ENCODE peak calls at places on chromosomes 6 and 20, in four cellular contexts. One of them, this sample, is unnamed. For H3K4me1, the result is how much of the 10 kb centered on the place peaks cover.

GRCh38 chr20:61205769-61206168 is 46.3 kb upstream of the CDH4 start:
- DNase-seq in DND-41: no peak
- DNase-seq in tibial artery: no peak
- DNase-seq in foreskin keratinocyte: peak
- DNase-seq in this sample: no peak

GRCh38 chr20:50823319-50823718 is 28.5 kb downstream of the BCAS4 start:
- DNase-seq in DND-41: no peak
- DNase-seq in tibial artery: no peak
- DNase-seq in foreskin keratinocyte: no peak
- DNase-seq in this sample: no peak

GRCh38 chr6:157374889-157375443 is 6.0 kb upstream of the ZDHHC14 start:
- DNase-seq in DND-41: no peak
- DNase-seq in tibial artery: no peak
- DNase-seq in foreskin keratinocyte: no peak
- DNase-seq in this sample: no peak

GRCh38 chr6:159979136-159979874 is 10.4 kb downstream of the IGF2R start:
- DNase-seq in DND-41: peak
- DNase-seq in tibial artery: no peak
- DNase-seq in foreskin keratinocyte: peak
- DNase-seq in this sample: no peak

GRCh38 chr20:10217517-10218410 is 866 bp upstream of the SNAP25 start:
- DNase-seq in DND-41: no peak
- DNase-seq in tibial artery: peak
- DNase-seq in foreskin keratinocyte: no peak
- DNase-seq in this sample: peak

GRCh38 chr6:124958759-124959354 is 3.4 kb upstream of the RNF217 start:
- DNase-seq in DND-41: no peak
- DNase-seq in tibial artery: no peak
- DNase-seq in foreskin keratinocyte: no peak
- DNase-seq in this sample: no peak

GRCh38 chr6:110682460-110682853 is 132.8 kb downstream of the CDK19 start:
- DNase-seq in DND-41: peak
- DNase-seq in tibial artery: peak
- DNase-seq in foreskin keratinocyte: peak
- DNase-seq in this sample: no peak

GRCh38 chr6:107114872-107115694 is at the start of gene BEND3:
- DNase-seq in DND-41: peak
- DNase-seq in tibial artery: no peak
- DNase-seq in foreskin keratinocyte: no peak
- DNase-seq in this sample: peak

GRCh38 chr20:10790013-10790412 is 116.2 kb upstream of the JAG1 start:
- DNase-seq in DND-41: no peak
- DNase-seq in tibial artery: no peak
- DNase-seq in foreskin keratinocyte: peak
- DNase-seq in this sample: no peak

GRCh38 chr20:37316775-37317170 is 27.3 kb downstream of the MANBAL start:
- DNase-seq in DND-41: no peak
- DNase-seq in tibial artery: no peak
- DNase-seq in foreskin keratinocyte: no peak
- DNase-seq in this sample: no peak

GRCh38 chr6:106519460-106520394 is 109.6 kb downstream of the RTN4IP1 start:
- DNase-seq in DND-41: peak
- DNase-seq in tibial artery: peak
- DNase-seq in foreskin keratinocyte: peak
- DNase-seq in this sample: peak

GRCh38 chr6:4303638-4304037 is 168.3 kb upstream of the ECI2 start:
- DNase-seq in DND-41: no peak
- DNase-seq in tibial artery: no peak
- DNase-seq in foreskin keratinocyte: no peak
- DNase-seq in this sample: no peak

GRCh38 chr20:19974621-19975435 is 42.3 kb upstream of the NAA20 start:
- DNase-seq in DND-41: no peak
- DNase-seq in tibial artery: peak
- DNase-seq in foreskin keratinocyte: peak
- DNase-seq in this sample: peak

GRCh38 chr6:52523363-52524207 is 53.3 kb downstream of the TRAM2 start:
- DNase-seq in DND-41: no peak
- DNase-seq in tibial artery: no peak
- DNase-seq in foreskin keratinocyte: no peak
- DNase-seq in this sample: no peak

GRCh38 chr6:74137910-74138309 is 441.9 kb downstream of the CD109 start:
- DNase-seq in DND-41: no peak
- DNase-seq in tibial artery: no peak
- DNase-seq in foreskin keratinocyte: peak
- DNase-seq in this sample: no peak

GRCh38 chr20:6029538-6029937 is 24.3 kb downstream of the LRRN4 start:
- DNase-seq in DND-41: no peak
- DNase-seq in tibial artery: no peak
- DNase-seq in foreskin keratinocyte: no peak
- DNase-seq in this sample: no peak

GRCh38 chr6:157230971-157231370 is 92.3 kb downstream of the TMEM242 start:
- DNase-seq in DND-41: no peak
- DNase-seq in tibial artery: no peak
- DNase-seq in foreskin keratinocyte: no peak
- DNase-seq in this sample: no peak

GRCh38 chr6:31794294-31794865 is 1.2 kb downstream of the VARS1 start:
- DNase-seq in DND-41: no peak
- DNase-seq in tibial artery: no peak
- DNase-seq in foreskin keratinocyte: no peak
- DNase-seq in this sample: no peak

GRCh38 chr6:33577106-33577535 is 3.0 kb downstream of the BAK1 start:
- DNase-seq in DND-41: no peak
- DNase-seq in tibial artery: peak
- DNase-seq in foreskin keratinocyte: no peak
- DNase-seq in this sample: no peak

GRCh38 chr6:3232017-3232838 is 4.8 kb upstream of the TUBB2B start:
- DNase-seq in DND-41: no peak
- DNase-seq in tibial artery: no peak
- DNase-seq in foreskin keratinocyte: no peak
- DNase-seq in this sample: no peak

GRCh38 chr6:18161437-18161836 is 6.2 kb downstream of the KDM1B start:
- DNase-seq in DND-41: no peak
- DNase-seq in tibial artery: no peak
- DNase-seq in foreskin keratinocyte: no peak
- DNase-seq in this sample: no peak

GRCh38 chr6:6515691-6516607 is 72.6 kb upstream of the LY86 start:
- DNase-seq in DND-41: peak
- DNase-seq in tibial artery: no peak
- DNase-seq in foreskin keratinocyte: no peak
- DNase-seq in this sample: no peak

GRCh38 chr6:117307655-117308054 is 42.3 kb downstream of the VGLL2 start:
- DNase-seq in DND-41: no peak
- DNase-seq in tibial artery: no peak
- DNase-seq in foreskin keratinocyte: no peak
- DNase-seq in this sample: no peak

GRCh38 chr6:31453259-31453658 is 44.7 kb upstream of the MICB start:
- DNase-seq in DND-41: no peak
- DNase-seq in tibial artery: no peak
- DNase-seq in foreskin keratinocyte: no peak
- DNase-seq in this sample: no peak

GRCh38 chr6:96899019-96899418 is 1.3 kb upstream of the NDUFAF4 start:
- DNase-seq in DND-41: no peak
- DNase-seq in tibial artery: no peak
- DNase-seq in foreskin keratinocyte: no peak
- DNase-seq in this sample: no peak

GRCh38 chr20:49381558-49382493 is 100.6 kb downstream of the KCNB1 start:
- DNase-seq in DND-41: no peak
- DNase-seq in tibial artery: peak
- DNase-seq in foreskin keratinocyte: peak
- DNase-seq in this sample: peak

GRCh38 chr6:134724653-134725340 is 225.1 kb downstream of the ALDH8A1 start:
- DNase-seq in DND-41: no peak
- DNase-seq in tibial artery: no peak
- DNase-seq in foreskin keratinocyte: no peak
- DNase-seq in this sample: no peak

GRCh38 chr6:135212935-135213334 is 31.8 kb downstream of the MYB start:
- DNase-seq in DND-41: no peak
- DNase-seq in tibial artery: no peak
- DNase-seq in foreskin keratinocyte: peak
- DNase-seq in this sample: no peak

GRCh38 chr6:8810325-8810724 is 375.0 kb upstream of the SLC35B3 start:
- DNase-seq in DND-41: no peak
- DNase-seq in tibial artery: no peak
- DNase-seq in foreskin keratinocyte: no peak
- DNase-seq in this sample: no peak

GRCh38 chr6:138104618-138105213 is 2.5 kb downstream of the PERP start:
- DNase-seq in DND-41: no peak
- DNase-seq in tibial artery: no peak
- DNase-seq in foreskin keratinocyte: no peak
- DNase-seq in this sample: no peak

GRCh38 chr20:34334654-34335407 is 28.2 kb upstream of the ITCH start:
- DNase-seq in DND-41: no peak
- DNase-seq in tibial artery: no peak
- DNase-seq in foreskin keratinocyte: no peak
- DNase-seq in this sample: no peak

GRCh38 chr6:43262780-43263313 is 19.6 kb downstream of the TTBK1 start:
- DNase-seq in DND-41: no peak
- DNase-seq in tibial artery: no peak
- DNase-seq in foreskin keratinocyte: no peak
- DNase-seq in this sample: no peak

GRCh38 chr20:51631953-51632352 is 89.4 kb upstream of the NFATC2 start:
- DNase-seq in DND-41: no peak
- DNase-seq in tibial artery: no peak
- DNase-seq in foreskin keratinocyte: no peak
- DNase-seq in this sample: no peak

GRCh38 chr6:158785036-158785435 is 34.1 kb downstream of the EZR start:
- DNase-seq in DND-41: no peak
- DNase-seq in tibial artery: no peak
- DNase-seq in foreskin keratinocyte: no peak
- DNase-seq in this sample: no peak
- H3K4me1 ChIP-seq in DND-41: under half
- H3K4me1 ChIP-seq in tibial artery: under half
- H3K4me1 ChIP-seq in foreskin keratinocyte: under half
- H3K4me1 ChIP-seq in this sample: under half

GRCh38 chr20:58173091-58173490 is 55.4 kb downstream of the ANKRD60 start:
- DNase-seq in DND-41: no peak
- DNase-seq in tibial artery: no peak
- DNase-seq in foreskin keratinocyte: no peak
- DNase-seq in this sample: peak

GRCh38 chr20:58174708-58175287 is 53.7 kb downstream of the ANKRD60 start:
- DNase-seq in DND-41: peak
- DNase-seq in tibial artery: peak
- DNase-seq in foreskin keratinocyte: no peak
- DNase-seq in this sample: peak

GRCh38 chr20:58175836-58176235 is 52.6 kb downstream of the ANKRD60 start:
- DNase-seq in DND-41: no peak
- DNase-seq in tibial artery: no peak
- DNase-seq in foreskin keratinocyte: no peak
- DNase-seq in this sample: no peak

GRCh38 chr20:58173930-58174707 is 54.3 kb downstream of the ANKRD60 start:
- DNase-seq in DND-41: peak
- DNase-seq in tibial artery: peak
- DNase-seq in foreskin keratinocyte: no peak
- DNase-seq in this sample: peak

GRCh38 chr20:58175425-58175824 is 53.0 kb downstream of the ANKRD60 start:
- DNase-seq in DND-41: no peak
- DNase-seq in tibial artery: no peak
- DNase-seq in foreskin keratinocyte: no peak
- DNase-seq in this sample: no peak
- H3K27ac ChIP-seq in DND-41: no peak
- H3K27ac ChIP-seq in tibial artery: peak
- H3K27ac ChIP-seq in foreskin keratinocyte: no peak
- H3K27ac ChIP-seq in this sample: peak

DNA sequence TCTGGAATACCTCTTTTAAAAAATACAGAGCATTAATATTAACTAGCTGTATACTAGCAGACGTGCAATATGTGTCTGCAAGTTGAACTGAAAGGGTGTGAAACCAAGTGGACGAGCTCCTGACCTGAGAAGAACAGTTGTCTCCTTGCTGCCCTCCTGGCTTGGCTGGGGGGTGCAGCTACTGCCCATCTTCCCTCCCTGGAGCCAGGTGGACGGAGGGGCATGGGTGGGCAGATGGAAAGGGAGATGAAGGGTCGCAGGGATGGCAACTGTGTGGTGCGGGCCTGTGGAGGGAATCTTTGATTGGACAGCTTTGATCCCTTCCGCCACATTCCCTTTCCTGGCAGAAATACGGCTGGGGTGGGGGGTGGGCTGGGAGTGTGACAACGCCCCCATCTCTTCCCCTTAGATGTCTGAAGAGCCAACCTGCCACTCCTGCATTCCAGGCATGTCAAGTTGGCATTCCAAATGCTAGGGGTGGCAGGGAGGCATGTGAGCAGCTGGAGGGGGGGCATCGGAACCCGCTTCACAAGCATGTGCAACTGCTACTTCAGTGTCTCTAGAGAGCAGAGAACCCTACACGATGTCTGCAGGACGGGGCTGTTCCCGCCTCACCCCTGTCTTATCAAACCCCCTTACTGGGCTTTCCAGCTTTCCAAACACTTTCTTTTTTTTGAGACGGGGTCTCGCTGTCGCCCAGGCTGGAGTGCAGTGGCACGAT is 37.3 kb downstream of the SRSF3 start:
- DNase-seq in DND-41: no peak
- DNase-seq in tibial artery: no peak
- DNase-seq in foreskin keratinocyte: no peak
- DNase-seq in this sample: no peak
- H3K4me1 ChIP-seq in DND-41: under half
- H3K4me1 ChIP-seq in tibial artery: under half
- H3K4me1 ChIP-seq in foreskin keratinocyte: under half
- H3K4me1 ChIP-seq in this sample: under half

GRCh38 chr6:166055801-166056200 is 111.8 kb downstream of the TBXT start:
- DNase-seq in DND-41: no peak
- DNase-seq in tibial artery: no peak
- DNase-seq in foreskin keratinocyte: no peak
- DNase-seq in this sample: no peak
- H3K27ac ChIP-seq in DND-41: no peak
- H3K27ac ChIP-seq in tibial artery: no peak
- H3K27ac ChIP-seq in foreskin keratinocyte: no peak
- H3K27ac ChIP-seq in this sample: no peak

DNA sequence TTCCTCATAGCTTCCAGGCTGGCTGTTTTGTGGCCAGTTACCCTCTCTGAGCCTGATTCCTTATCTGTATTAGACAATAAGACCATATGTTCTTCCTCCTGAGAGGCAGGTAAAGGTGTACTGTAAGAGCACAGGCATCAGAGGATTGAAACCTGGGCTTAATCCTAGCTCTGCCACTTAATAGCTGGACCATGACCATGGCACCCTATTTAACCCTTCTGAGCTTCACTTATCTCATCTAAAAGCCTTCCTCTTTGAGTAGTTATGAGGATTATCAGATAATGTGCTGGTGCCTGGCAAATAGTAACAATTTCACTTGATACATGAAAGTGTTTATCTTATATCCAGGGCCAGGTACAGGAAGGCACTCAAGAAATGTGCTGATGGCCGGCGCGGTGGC is 34.9 kb downstream of the BCL2L1 start:
- DNase-seq in DND-41: no peak
- DNase-seq in tibial artery: no peak
- DNase-seq in foreskin keratinocyte: no peak
- DNase-seq in this sample: no peak
- H3K4me1 ChIP-seq in DND-41: half or more
- H3K4me1 ChIP-seq in tibial artery: under half
- H3K4me1 ChIP-seq in foreskin keratinocyte: under half
- H3K4me1 ChIP-seq in this sample: half or more

This sample was measured in left lung.